ENCODE peak calls at places on chromosomes 12 and 14, in four cellular contexts. V, L, N and W are unnamed samples.

GRCh38 chr12:122094735-122095561 is 16.4 kb downstream of the MLXIP start:
- DNase-seq in V (no peak), L (no peak), N (no peak), W (peak; percentile 32)

GRCh38 chr14:55416866-55417265 is 5.2 kb upstream of the ATG14 start:
- DNase-seq in V (peak; percentile 32), N (peak; percentile 24), L (no peak), W (no peak)

GRCh38 chr14:58638231-58639205 is 756 bp downstream of the DACT1 start:
- DNase-seq in N (peak; percentile 32), V (no peak), L (peak; percentile 30), W (peak; percentile 26)

GRCh38 chr14:68285421-68286179 is 466.0 kb downstream of the RAD51B start:
- DNase-seq in N (no peak), V (no peak), L (no peak), W (no peak)

GRCh38 chr12:127179199-127179598 is 1087.8 kb upstream of the TMEM132C start:
- DNase-seq in L (no peak), V (peak; percentile 45), N (no peak), W (no peak)

GRCh38 chr14:33271891-33272290 is 333.2 kb downstream of the NPAS3 start:
- DNase-seq in L (no peak), V (no peak), N (no peak), W (no peak)

GRCh38 chr12:118315821-118316220 is 56.9 kb downstream of the TAOK3 start:
- DNase-seq in V (no peak), N (no peak), L (no peak), W (no peak)

GRCh38 chr12:47591387-47591786 is 114.4 kb downstream of the RPAP3 start:
- DNase-seq in V (no peak), N (no peak), L (no peak), W (no peak)

GRCh38 chr12:979355-979754 is 11.7 kb upstream of the ERC1 start:
- DNase-seq in N (no peak), V (no peak), L (no peak), W (no peak)

GRCh38 chr14:46686652-46687051 is 35.1 kb upstream of the RPL10L start:
- DNase-seq in V (peak; percentile 38), L (no peak), N (no peak), W (no peak)

GRCh38 chr12:13976028-13976584 is 5.3 kb downstream of the GRIN2B start:
- DNase-seq in L (no peak), V (no peak), N (no peak), W (no peak)

GRCh38 chr14:30874120-30874998 is at the start of gene COCH:
- DNase-seq in L (peak; percentile 22), N (peak; percentile 54), V (no peak), W (no peak)

GRCh38 chr12:9736931-9737705 is 4.2 kb upstream of the CLECL1 start:
- DNase-seq in L (no peak), V (no peak), N (no peak), W (peak; percentile 45)

GRCh38 chr12:131438874-131439273 is 272.0 kb upstream of the SFSWAP start:
- DNase-seq in L (no peak), V (no peak), N (no peak), W (no peak)

GRCh38 chr14:61564623-61565091 is 130.7 kb upstream of the HIF1A start:
- DNase-seq in L (no peak), V (peak; percentile 97), N (no peak), W (peak; percentile 70)

GRCh38 chr14:99266181-99267178 is 5.5 kb downstream of the BCL11B start:
- DNase-seq in V (peak; percentile 50), L (peak; percentile 76), N (peak; percentile 91), W (peak; percentile 64)

GRCh38 chr12:92629349-92630065 is 73.3 kb upstream of the PLEKHG7 start:
- DNase-seq in V (no peak), L (no peak), N (no peak), W (peak; percentile 26)

GRCh38 chr12:72267974-72268373 is 4.2 kb upstream of the TRHDE start:
- DNase-seq in N (no peak), L (no peak), V (no peak), W (no peak)

GRCh38 chr12:54349658-54350057 is 14.6 kb downstream of the GPR84 start:
- DNase-seq in V (no peak), N (peak; percentile 37), L (no peak), W (no peak)

GRCh38 chr14:83940253-83940652 is 1589.7 kb upstream of the FLRT2 start:
- DNase-seq in N (no peak), L (no peak), V (no peak), W (peak; percentile 17)

GRCh38 chr12:87270894-87271293 is 758.3 kb downstream of the C12orf50 start:
- DNase-seq in N (no peak), L (no peak), V (no peak), W (no peak)

GRCh38 chr12:20154060-20154459 is 214.3 kb upstream of the PDE3A start:
- DNase-seq in L (no peak), N (no peak), V (no peak), W (no peak)

GRCh38 chr12:45369065-45369464 is 153.2 kb downstream of the ANO6 start:
- DNase-seq in N (no peak), V (no peak), L (no peak), W (peak; percentile 60)

GRCh38 chr12:110717037-110717436 is 25.7 kb downstream of the PPP1CC start:
- DNase-seq in N (no peak), L (no peak), V (no peak), W (no peak)

GRCh38 chr12:82361461-82361915 is 3.2 kb downstream of the METTL25 start:
- DNase-seq in L (no peak), V (no peak), N (no peak), W (no peak)

GRCh38 chr14:72970058-72970630 is 43.9 kb downstream of the DCAF4 start:
- DNase-seq in N (no peak), V (no peak), L (no peak), W (no peak)

GRCh38 chr14:51540364-51540763 is 111.3 kb upstream of the FRMD6 start:
- DNase-seq in N (no peak), L (no peak), V (peak; percentile 60), W (no peak)

GRCh38 chr12:15534322-15534721 is 212.0 kb downstream of the PTPRO start:
- DNase-seq in V (no peak), N (no peak), L (no peak), W (no peak)

GRCh38 chr14:47665337-47666134 is 9.9 kb downstream of the MDGA2 start:
- DNase-seq in N (no peak), V (no peak), L (no peak), W (no peak)